ENCODE peak calls at places on chromosome 15, in four cellular contexts. S is neuronal stem cell, G is HFF-Myc, T is right lobe of liver. W is an unnamed sample.

GRCh38 chr15:49242820-49243219 is 72.8 kb downstream of the GALK2 start:
- DNase-seq in S (no peak), G (peak), T (no peak), W (no peak)

GRCh38 chr15:45802140-45802539 is 167.3 kb downstream of the SQOR start:
- DNase-seq in G (no peak), T (no peak), S (no peak), W (no peak)

GRCh38 chr15:82021992-82022391 is 23.8 kb downstream of the MEX3B start:
- DNase-seq in G (peak), S (no peak), T (no peak), W (no peak)

GRCh38 chr15:82898961-82899360 is 53.6 kb downstream of the HOMER2 start:
- DNase-seq in T (no peak), G (no peak), S (no peak), W (no peak)

GRCh38 chr15:72991026-72991425 is 61.2 kb upstream of the NEO1 start:
- DNase-seq in T (no peak), S (no peak), G (no peak), W (no peak)

GRCh38 chr15:39392469-39393047 is 188.3 kb upstream of the THBS1 start:
- DNase-seq in S (no peak), G (no peak), T (no peak), W (no peak)

GRCh38 chr15:55527150-55527549 is 19.1 kb upstream of the DNAAF4 start:
- DNase-seq in T (no peak), S (no peak), G (no peak), W (no peak)

GRCh38 chr15:31302778-31303433 is 23.7 kb upstream of the KLF13 start:
- DNase-seq in S (no peak), G (no peak), T (no peak), W (peak)

GRCh38 chr15:88071141-88071540 is 185.4 kb downstream of the NTRK3 start:
- DNase-seq in G (no peak), S (no peak), T (no peak), W (no peak)

GRCh38 chr15:99565031-99565280 is 828 bp upstream of the MEF2A start:
- DNase-seq in G (no peak), T (no peak), S (no peak), W (peak)

GRCh38 chr15:74053941-74054529 is 28.3 kb downstream of the GOLGA6A start:
- DNase-seq in S (peak), G (no peak), T (peak), W (peak)

GRCh38 chr15:99239545-99240198 is 9.7 kb downstream of the TTC23 start:
- DNase-seq in G (no peak), S (no peak), T (no peak), W (no peak)

GRCh38 chr15:42194502-42194901 is 13.6 kb downstream of the VPS39 start:
- DNase-seq in T (peak), G (no peak), S (no peak), W (no peak)

GRCh38 chr15:61131598-61131954 is 97.5 kb downstream of the RORA start:
- DNase-seq in G (no peak), T (no peak), S (no peak), W (no peak)
- H3K4me3 ChIP-seq in G (no peak), T (no peak), S (no peak), W (no peak)

GRCh38 chr15:90021108-90021507 is 20.0 kb downstream of the ZNF710 start:
- DNase-seq in T (no peak), G (no peak), S (no peak), W (no peak)
- H3K4me3 ChIP-seq in T (no peak), G (no peak), S (no peak), W (no peak)

GRCh38 chr15:52783929-52784798 is 6.0 kb downstream of the ONECUT1 start:
- DNase-seq in G (no peak), S (peak), T (peak), W (peak)
- H3K4me3 ChIP-seq in G (no peak), S (peak), T (peak), W (peak)

GRCh38 chr15:101148166-101148880 is 103.5 kb downstream of the CHSY1 start:
- DNase-seq in S (no peak), T (no peak), G (no peak), W (peak)

GRCh38 chr15:101151286-101151685 is 100.6 kb downstream of the CHSY1 start:
- DNase-seq in T (no peak), S (no peak), G (no peak), W (peak)

GRCh38 chr15:101150723-101151040 is 101.2 kb downstream of the CHSY1 start:
- DNase-seq in T (no peak), G (no peak), S (no peak), W (peak)

GRCh38 chr15:101148881-101149664 is 102.8 kb downstream of the CHSY1 start:
- DNase-seq in T (no peak), S (no peak), G (no peak), W (peak)

GRCh38 chr15:101149864-101150722 is 101.8 kb downstream of the CHSY1 start:
- DNase-seq in G (no peak), T (no peak), S (no peak), W (peak)
- H3K4me3 ChIP-seq in G (no peak), T (no peak), S (no peak), W (no peak)

GRCh38 chr15:89363133-89363532 is 28.5 kb upstream of the POLG start:
- DNase-seq in S (no peak), G (no peak), T (no peak), W (peak)
- H3K4me3 ChIP-seq in S (no peak), G (no peak), T (no peak), W (no peak)

DNA sequence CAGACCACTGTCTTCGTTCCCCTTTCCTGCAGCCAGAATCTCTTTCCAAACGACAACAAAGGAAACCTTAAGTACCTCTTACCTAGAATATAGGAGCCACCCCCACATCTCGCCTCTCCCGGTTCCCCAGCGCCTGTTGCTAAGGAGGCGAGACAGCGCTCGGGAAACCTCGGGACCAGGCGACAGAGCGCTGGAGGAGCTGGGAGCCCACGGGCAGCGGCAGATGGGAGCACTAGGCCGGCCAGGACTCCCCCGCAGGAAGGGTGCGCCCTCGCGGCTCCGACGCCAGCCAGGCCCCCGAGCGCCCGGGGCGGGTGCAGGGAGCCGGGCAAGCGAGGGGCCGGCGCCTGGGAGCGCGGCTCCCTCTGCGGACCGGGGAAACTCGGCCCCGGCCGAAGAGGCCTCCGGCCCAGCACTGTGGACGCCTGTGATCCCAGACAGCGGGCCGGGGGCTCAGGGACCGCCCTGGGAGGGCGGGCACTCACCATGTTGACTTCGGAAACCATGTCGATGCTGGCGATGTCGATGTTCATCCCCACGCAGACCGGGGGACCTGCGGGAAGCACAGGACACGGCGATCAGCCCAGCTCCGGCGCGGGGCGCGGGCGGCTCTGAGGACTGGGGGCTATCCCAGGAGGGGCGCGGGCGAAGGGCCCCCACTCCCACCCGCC is 814 bp downstream of the GABRB3 start:
- DNase-seq in T (no peak), G (no peak), S (peak), W (no peak)
- H3K4me3 ChIP-seq in T (no peak), G (no peak), S (peak), W (peak)